ENCODE peak calls at places on chromosomes 6 and 20, in four cellular contexts. X, F, G and T are unnamed samples.

GRCh38 chr20:41058674-41059008 is 30.0 kb downstream of the TOP1 start:
- DNase-seq in G (no peak), X (no peak), F (no peak), T (no peak)

GRCh38 chr6:125858427-125859320 is 67.9 kb downstream of the NCOA7 start:
- DNase-seq in F (peak; percentile 51), X (no peak), G (peak; percentile 83), T (peak; percentile 60)

GRCh38 chr6:38281131-38281530 is 358.6 kb downstream of the BTBD9 start:
- DNase-seq in G (no peak), F (no peak), X (no peak), T (no peak)

GRCh38 chr6:22036267-22036666 is 260.6 kb downstream of the PRL start:
- DNase-seq in F (no peak), G (no peak), X (no peak), T (peak; percentile 36)

GRCh38 chr6:38141045-38141444 is 321.5 kb downstream of the ZFAND3 start:
- DNase-seq in F (no peak), G (no peak), X (no peak), T (no peak)

GRCh38 chr20:49045440-49046086 is 549 bp upstream of the CSE1L start:
- DNase-seq in F (no peak), X (peak; percentile 68), G (peak; percentile 28), T (peak; percentile 62)

GRCh38 chr6:14798594-14798982 is 447.3 kb upstream of the JARID2 start:
- DNase-seq in G (no peak), X (no peak), F (no peak), T (no peak)

GRCh38 chr20:63090682-63091571 is 84.2 kb upstream of the BHLHE23 start:
- DNase-seq in G (no peak), F (no peak), X (peak; percentile 38), T (peak; percentile 8)

GRCh38 chr20:15638781-15639180 is 934.5 kb downstream of the KIF16B start:
- DNase-seq in X (no peak), G (no peak), F (no peak), T (no peak)

GRCh38 chr6:24910331-24910849 is 25.4 kb downstream of the RIPOR2 start:
- DNase-seq in G (peak; percentile 16), X (peak; percentile 46), F (no peak), T (no peak)
- H3K4me1 ChIP-seq in G (peaks cover 47% of the 10 kb centered on the region), X (peaks cover 37% of the 10 kb centered on the region), F (peaks cover 2% of the 10 kb centered on the region), T (peaks cover 31% of the 10 kb centered on the region)

DNA sequence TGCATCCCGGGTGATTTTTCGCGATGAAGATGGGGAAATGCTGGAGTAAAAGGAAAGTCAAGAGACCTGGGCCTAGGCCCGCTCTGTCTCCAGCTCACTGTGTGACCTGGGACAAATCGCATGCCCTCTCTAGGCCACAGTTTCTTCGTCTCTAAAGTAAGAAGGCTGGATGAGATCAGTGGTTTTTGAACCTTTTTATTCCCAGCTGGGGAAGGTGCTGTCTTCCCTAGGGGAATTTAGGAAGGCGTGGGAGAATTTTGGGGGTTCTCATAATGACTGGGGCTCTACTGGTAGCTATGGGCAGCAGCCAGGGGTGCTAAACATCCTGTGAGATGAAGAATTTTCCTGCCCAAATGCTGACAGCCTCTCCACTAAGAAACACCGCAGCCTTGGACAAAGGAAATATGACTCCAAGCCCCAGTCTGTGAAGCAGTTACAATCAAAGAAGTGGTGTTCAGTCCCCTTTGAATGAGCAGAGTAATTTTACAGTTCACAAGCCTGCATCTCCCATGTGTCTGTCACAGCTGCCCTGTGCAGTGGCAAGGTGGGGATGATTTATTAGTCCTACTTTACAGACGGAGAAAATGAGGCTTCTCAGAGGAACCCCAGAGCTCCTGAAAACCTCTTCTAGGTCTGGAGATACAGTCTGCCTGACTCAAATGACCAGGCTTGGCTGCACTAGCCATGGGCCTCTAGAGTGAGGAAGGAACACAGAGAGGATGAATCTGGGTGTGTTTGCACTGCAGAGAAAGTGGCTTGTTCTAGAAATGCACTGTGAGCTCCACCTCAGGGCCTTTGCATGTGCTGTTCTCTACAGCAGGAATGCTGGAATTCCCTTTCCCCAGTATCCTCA is 57.2 kb downstream of the RAB44 start:
- DNase-seq in G (no peak), F (no peak), X (no peak), T (no peak)
- H3K4me1 ChIP-seq in G (peaks cover 3% of the 10 kb centered on the region), F (no peaks in the 10 kb centered on the region), X (peaks cover 39% of the 10 kb centered on the region), T (peaks cover 27% of the 10 kb centered on the region)

GRCh38 chr20:35304956-35305355 is 12.7 kb upstream of the FAM83C start:
- DNase-seq in F (no peak), X (no peak), G (no peak), T (no peak)

GRCh38 chr20:35305682-35306556 is 13.7 kb upstream of the FAM83C start:
- DNase-seq in G (peak; percentile 98), X (no peak), F (peak; percentile 74), T (no peak)

GRCh38 chr20:35306931-35307517 is 14.8 kb upstream of the FAM83C start:
- DNase-seq in X (no peak), F (no peak), G (peak; percentile 66), T (no peak)

GRCh38 chr20:35311409-35311808 is 19.2 kb upstream of the FAM83C start:
- DNase-seq in X (no peak), F (no peak), G (no peak), T (no peak)

DNA sequence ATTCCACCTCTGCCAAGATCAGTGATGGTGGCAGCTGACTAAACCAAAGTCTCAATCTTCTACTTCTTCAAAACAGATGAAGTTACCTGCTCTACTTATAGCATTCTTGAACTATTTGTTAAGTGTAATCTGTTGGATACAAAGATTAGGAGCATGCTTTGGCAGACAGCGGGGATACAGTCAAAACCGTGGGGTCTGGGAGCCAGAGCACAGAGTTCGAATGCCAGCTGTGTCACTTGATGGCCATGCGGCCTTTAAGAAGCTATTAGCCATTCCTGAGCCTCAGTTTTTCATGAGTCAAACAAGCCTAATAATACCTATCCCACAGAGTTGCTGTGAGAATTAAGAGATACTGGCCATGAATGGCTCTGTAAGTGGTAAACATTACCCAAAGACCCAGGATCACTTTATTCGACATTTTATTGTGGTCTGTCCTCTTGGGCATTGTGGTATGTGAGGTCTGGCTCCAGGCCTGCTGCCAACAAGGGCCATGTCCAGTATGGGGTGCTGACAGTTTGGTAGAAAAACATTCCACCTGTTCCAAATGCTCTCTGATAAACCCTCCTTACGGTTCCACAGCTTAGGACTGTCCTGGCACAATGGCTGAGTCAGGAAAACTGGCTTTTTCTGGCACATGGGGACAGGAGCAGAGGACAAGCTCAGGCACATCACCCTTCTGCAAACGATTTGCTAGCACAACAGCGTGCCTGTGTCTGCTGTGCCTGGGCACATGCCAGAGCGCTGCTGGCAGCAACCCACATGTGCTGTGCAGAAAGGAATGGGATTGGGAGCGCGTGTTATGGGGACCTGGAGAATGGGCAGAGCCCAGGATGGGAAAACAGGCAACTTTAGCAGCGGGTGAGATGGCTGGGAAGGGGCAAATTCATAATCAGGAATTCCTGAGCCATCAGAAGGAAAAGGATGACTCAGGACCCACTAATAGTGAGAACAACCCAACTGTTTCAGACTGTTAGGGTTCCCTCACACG is 15.7 kb upstream of the FAM83C start:
- DNase-seq in F (peak; percentile 88), X (no peak), G (peak; percentile 39), T (peak; percentile 81)
- H3K4me1 ChIP-seq in F (peaks cover 4% of the 10 kb centered on the region), X (peaks cover 6% of the 10 kb centered on the region), G (peaks cover 73% of the 10 kb centered on the region), T (peaks cover 18% of the 10 kb centered on the region)

GRCh38 chr6:53630533-53631269 is 34.9 kb downstream of the KLHL31 start:
- DNase-seq in X (no peak), G (no peak), F (no peak), T (no peak)
- H3K4me1 ChIP-seq in X (no peaks in the 10 kb centered on the region), G (peaks cover 21% of the 10 kb centered on the region), F (no peaks in the 10 kb centered on the region), T (no peaks in the 10 kb centered on the region)

DNA sequence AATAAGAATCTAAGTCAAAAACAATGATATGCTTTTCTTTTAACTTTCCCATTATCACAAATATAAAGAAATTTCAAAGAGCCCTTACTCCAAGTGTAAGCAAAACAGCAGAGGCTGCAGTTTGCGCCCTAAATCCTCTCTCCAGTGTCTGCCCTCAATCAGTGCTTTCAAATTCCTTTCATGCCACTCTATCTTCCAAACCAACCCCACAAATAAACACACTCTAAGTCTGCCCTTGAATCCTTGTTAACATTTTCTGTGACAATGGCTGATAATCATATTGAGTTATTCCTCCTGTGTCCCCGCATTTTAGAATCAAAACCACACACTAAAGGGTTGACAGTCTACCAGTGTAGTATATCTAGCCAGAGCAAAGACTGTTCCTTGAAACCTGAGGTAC is 317.9 kb upstream of the MARCKS start:
- DNase-seq in F (no peak), G (peak; percentile 54), X (no peak), T (no peak)
- H3K4me1 ChIP-seq in F (no peaks in the 10 kb centered on the region), G (peaks cover 11% of the 10 kb centered on the region), X (no peaks in the 10 kb centered on the region), T (no peaks in the 10 kb centered on the region)